ENCODE peak calls at places on chromosomes 6 and 20, in nine cellular contexts. One of them, this sample, is unnamed.

GRCh38 chr20:34538671-34539123 is 19.8 kb upstream of the MAP1LC3A start:
- DNase-seq in hepatocyte: peak
- DNase-seq in upper lobe of right lung: peak
- DNase-seq in fibroblast of lung: peak
- DNase-seq in CD4-positive, alpha-beta memory T cell: no peak
- DNase-seq in PC-3: peak
- DNase-seq in cardiac fibroblast: peak
- DNase-seq in fibroblast of mammary gland: peak
- DNase-seq in heart left ventricle: no peak
- DNase-seq in this sample: peak

GRCh38 chr6:151239603-151240035 is at the start of gene AKAP12:
- DNase-seq in cardiac fibroblast: peak
- DNase-seq in CD4-positive, alpha-beta memory T cell: no peak
- DNase-seq in fibroblast of lung: peak
- DNase-seq in PC-3: no peak
- DNase-seq in upper lobe of right lung: no peak
- DNase-seq in heart left ventricle: peak
- DNase-seq in hepatocyte: peak
- DNase-seq in fibroblast of mammary gland: peak
- DNase-seq in this sample: peak

GRCh38 chr6:159151266-159151855 is 17.8 kb upstream of the FNDC1 start:
- DNase-seq in hepatocyte: peak
- DNase-seq in upper lobe of right lung: no peak
- DNase-seq in heart left ventricle: peak
- DNase-seq in cardiac fibroblast: peak
- DNase-seq in fibroblast of lung: peak
- DNase-seq in fibroblast of mammary gland: peak
- DNase-seq in CD4-positive, alpha-beta memory T cell: no peak
- DNase-seq in PC-3: peak
- DNase-seq in this sample: peak

GRCh38 chr20:33915726-33916331 is 77.9 kb upstream of the RALY start:
- DNase-seq in heart left ventricle: peak
- DNase-seq in upper lobe of right lung: peak
- DNase-seq in fibroblast of lung: no peak
- DNase-seq in hepatocyte: peak
- DNase-seq in PC-3: peak
- DNase-seq in CD4-positive, alpha-beta memory T cell: no peak
- DNase-seq in fibroblast of mammary gland: no peak
- DNase-seq in cardiac fibroblast: peak
- DNase-seq in this sample: peak

GRCh38 chr6:141077355-141078333 is 1055.1 kb upstream of the GJE1 start:
- DNase-seq in fibroblast of mammary gland: peak
- DNase-seq in cardiac fibroblast: peak
- DNase-seq in CD4-positive, alpha-beta memory T cell: no peak
- DNase-seq in upper lobe of right lung: no peak
- DNase-seq in PC-3: peak
- DNase-seq in heart left ventricle: no peak
- DNase-seq in fibroblast of lung: no peak
- DNase-seq in hepatocyte: peak
- DNase-seq in this sample: peak

GRCh38 chr20:35776513-35777101 is 4.8 kb downstream of the PHF20 start:
- DNase-seq in cardiac fibroblast: peak
- DNase-seq in CD4-positive, alpha-beta memory T cell: no peak
- DNase-seq in upper lobe of right lung: no peak
- DNase-seq in PC-3: peak
- DNase-seq in fibroblast of mammary gland: peak
- DNase-seq in fibroblast of lung: peak
- DNase-seq in hepatocyte: peak
- DNase-seq in heart left ventricle: no peak
- DNase-seq in this sample: peak

GRCh38 chr6:5541751-5542432 is 280.6 kb downstream of the FARS2 start:
- DNase-seq in hepatocyte: peak
- DNase-seq in upper lobe of right lung: no peak
- DNase-seq in fibroblast of lung: no peak
- DNase-seq in cardiac fibroblast: peak
- DNase-seq in CD4-positive, alpha-beta memory T cell: no peak
- DNase-seq in fibroblast of mammary gland: peak
- DNase-seq in heart left ventricle: no peak
- DNase-seq in PC-3: peak
- DNase-seq in this sample: peak

GRCh38 chr20:44646641-44647274 is 4.7 kb downstream of the ADA start:
- DNase-seq in cardiac fibroblast: peak
- DNase-seq in CD4-positive, alpha-beta memory T cell: no peak
- DNase-seq in hepatocyte: no peak
- DNase-seq in fibroblast of lung: peak
- DNase-seq in fibroblast of mammary gland: peak
- DNase-seq in upper lobe of right lung: no peak
- DNase-seq in PC-3: peak
- DNase-seq in heart left ventricle: no peak
- DNase-seq in this sample: peak

GRCh38 chr6:44664716-44665115 is 277.2 kb downstream of the CDC5L start:
- DNase-seq in fibroblast of mammary gland: no peak
- DNase-seq in CD4-positive, alpha-beta memory T cell: no peak
- DNase-seq in heart left ventricle: no peak
- DNase-seq in upper lobe of right lung: no peak
- DNase-seq in fibroblast of lung: no peak
- DNase-seq in cardiac fibroblast: no peak
- DNase-seq in PC-3: no peak
- DNase-seq in hepatocyte: no peak
- DNase-seq in this sample: no peak

GRCh38 chr20:24483435-24484080 is 14.1 kb downstream of the SYNDIG1 start:
- DNase-seq in CD4-positive, alpha-beta memory T cell: peak
- DNase-seq in upper lobe of right lung: no peak
- DNase-seq in hepatocyte: no peak
- DNase-seq in fibroblast of mammary gland: no peak
- DNase-seq in heart left ventricle: no peak
- DNase-seq in fibroblast of lung: no peak
- DNase-seq in PC-3: no peak
- DNase-seq in cardiac fibroblast: no peak
- DNase-seq in this sample: no peak

GRCh38 chr6:157975456-157975855 is 6.2 kb upstream of the SYNJ2 start:
- DNase-seq in hepatocyte: no peak
- DNase-seq in heart left ventricle: no peak
- DNase-seq in fibroblast of lung: no peak
- DNase-seq in PC-3: no peak
- DNase-seq in CD4-positive, alpha-beta memory T cell: no peak
- DNase-seq in fibroblast of mammary gland: no peak
- DNase-seq in cardiac fibroblast: no peak
- DNase-seq in upper lobe of right lung: no peak
- DNase-seq in this sample: no peak

GRCh38 chr6:151330130-151330715 is 61.1 kb downstream of the ZBTB2 start:
- DNase-seq in heart left ventricle: no peak
- DNase-seq in upper lobe of right lung: no peak
- DNase-seq in fibroblast of mammary gland: peak
- DNase-seq in cardiac fibroblast: peak
- DNase-seq in fibroblast of lung: peak
- DNase-seq in PC-3: no peak
- DNase-seq in CD4-positive, alpha-beta memory T cell: no peak
- DNase-seq in hepatocyte: peak
- DNase-seq in this sample: no peak

GRCh38 chr6:121394151-121394550 is 41.3 kb upstream of the GJA1 start:
- DNase-seq in hepatocyte: no peak
- DNase-seq in PC-3: no peak
- DNase-seq in CD4-positive, alpha-beta memory T cell: no peak
- DNase-seq in heart left ventricle: no peak
- DNase-seq in fibroblast of lung: no peak
- DNase-seq in fibroblast of mammary gland: no peak
- DNase-seq in cardiac fibroblast: no peak
- DNase-seq in upper lobe of right lung: no peak
- DNase-seq in this sample: no peak

GRCh38 chr6:6909111-6909510 is 198.7 kb upstream of the RREB1 start:
- DNase-seq in cardiac fibroblast: no peak
- DNase-seq in PC-3: no peak
- DNase-seq in CD4-positive, alpha-beta memory T cell: no peak
- DNase-seq in heart left ventricle: no peak
- DNase-seq in upper lobe of right lung: no peak
- DNase-seq in fibroblast of mammary gland: no peak
- DNase-seq in fibroblast of lung: no peak
- DNase-seq in hepatocyte: no peak
- DNase-seq in this sample: no peak
- H3K4me3 ChIP-seq in cardiac fibroblast: no peak
- H3K4me3 ChIP-seq in PC-3: no peak
- H3K4me3 ChIP-seq in CD4-positive, alpha-beta memory T cell: no peak
- H3K4me3 ChIP-seq in heart left ventricle: no peak
- H3K4me3 ChIP-seq in upper lobe of right lung: no peak
- H3K4me3 ChIP-seq in fibroblast of mammary gland: no peak
- H3K4me3 ChIP-seq in fibroblast of lung: no peak
- H3K4me3 ChIP-seq in hepatocyte: no peak
- H3K4me3 ChIP-seq in this sample: no peak

DNA sequence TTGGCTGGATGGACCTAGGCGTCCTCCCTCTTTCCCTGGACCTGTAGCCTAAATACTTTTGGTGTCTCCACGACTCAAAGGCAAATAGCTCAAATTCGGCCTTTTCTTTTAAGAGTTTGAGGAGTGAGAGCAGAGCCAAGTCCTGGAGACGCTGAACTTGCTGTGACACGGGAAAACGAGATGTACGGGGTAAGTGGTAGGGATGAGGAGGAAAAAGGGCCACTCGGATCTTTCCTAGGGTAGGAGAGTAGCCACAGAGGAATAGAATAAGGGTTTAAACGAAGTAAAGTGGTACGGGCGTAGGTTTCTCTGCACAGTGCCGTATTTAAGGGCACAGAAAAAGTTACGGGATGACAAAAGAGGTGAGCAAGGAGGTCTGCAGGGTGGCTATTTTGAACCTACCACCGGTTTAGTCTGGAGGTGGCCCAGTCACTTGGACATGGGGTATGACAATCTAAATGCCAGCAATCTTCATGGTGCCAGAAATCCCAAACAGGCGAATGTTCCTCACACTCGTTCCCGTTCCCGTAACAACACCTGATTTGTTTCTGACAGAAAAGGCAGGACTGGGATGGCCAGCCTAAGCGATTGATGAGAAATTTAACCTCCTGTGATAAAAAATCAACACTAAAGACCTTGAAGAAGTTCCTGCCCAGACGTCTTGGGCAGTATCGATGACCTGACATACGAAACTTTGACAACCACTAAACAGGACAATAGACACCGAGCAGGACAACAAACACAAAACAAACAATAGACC is 149.3 kb downstream of the TRIM27 start:
- DNase-seq in hepatocyte: no peak
- DNase-seq in cardiac fibroblast: no peak
- DNase-seq in fibroblast of mammary gland: no peak
- DNase-seq in PC-3: no peak
- DNase-seq in upper lobe of right lung: no peak
- DNase-seq in fibroblast of lung: no peak
- DNase-seq in CD4-positive, alpha-beta memory T cell: no peak
- DNase-seq in heart left ventricle: no peak
- DNase-seq in this sample: no peak
- H3K4me3 ChIP-seq in hepatocyte: no peak
- H3K4me3 ChIP-seq in cardiac fibroblast: no peak
- H3K4me3 ChIP-seq in fibroblast of mammary gland: no peak
- H3K4me3 ChIP-seq in PC-3: no peak
- H3K4me3 ChIP-seq in upper lobe of right lung: no peak
- H3K4me3 ChIP-seq in fibroblast of lung: no peak
- H3K4me3 ChIP-seq in CD4-positive, alpha-beta memory T cell: no peak
- H3K4me3 ChIP-seq in heart left ventricle: no peak
- H3K4me3 ChIP-seq in this sample: no peak

GRCh38 chr20:17964073-17964472 is 4.5 kb downstream of the SNX5 start:
- DNase-seq in upper lobe of right lung: no peak
- DNase-seq in cardiac fibroblast: no peak
- DNase-seq in heart left ventricle: no peak
- DNase-seq in hepatocyte: no peak
- DNase-seq in fibroblast of lung: no peak
- DNase-seq in CD4-positive, alpha-beta memory T cell: no peak
- DNase-seq in PC-3: no peak
- DNase-seq in fibroblast of mammary gland: no peak
- DNase-seq in this sample: no peak

GRCh38 chr20:17965042-17965697 is 3.4 kb downstream of the SNX5 start:
- DNase-seq in PC-3: no peak
- DNase-seq in cardiac fibroblast: no peak
- DNase-seq in upper lobe of right lung: no peak
- DNase-seq in heart left ventricle: no peak
- DNase-seq in fibroblast of lung: peak
- DNase-seq in CD4-positive, alpha-beta memory T cell: no peak
- DNase-seq in hepatocyte: no peak
- DNase-seq in fibroblast of mammary gland: no peak
- DNase-seq in this sample: no peak

GRCh38 chr20:17961600-17961965 is 7.0 kb downstream of the SNX5 start:
- DNase-seq in fibroblast of mammary gland: peak
- DNase-seq in PC-3: no peak
- DNase-seq in CD4-positive, alpha-beta memory T cell: no peak
- DNase-seq in upper lobe of right lung: no peak
- DNase-seq in heart left ventricle: no peak
- DNase-seq in hepatocyte: no peak
- DNase-seq in cardiac fibroblast: no peak
- DNase-seq in fibroblast of lung: no peak
- DNase-seq in this sample: no peak

GRCh38 chr20:17964632-17965031 is 4.0 kb downstream of the SNX5 start:
- DNase-seq in cardiac fibroblast: no peak
- DNase-seq in CD4-positive, alpha-beta memory T cell: no peak
- DNase-seq in upper lobe of right lung: no peak
- DNase-seq in fibroblast of mammary gland: no peak
- DNase-seq in PC-3: no peak
- DNase-seq in fibroblast of lung: no peak
- DNase-seq in hepatocyte: no peak
- DNase-seq in heart left ventricle: no peak
- DNase-seq in this sample: no peak

DNA sequence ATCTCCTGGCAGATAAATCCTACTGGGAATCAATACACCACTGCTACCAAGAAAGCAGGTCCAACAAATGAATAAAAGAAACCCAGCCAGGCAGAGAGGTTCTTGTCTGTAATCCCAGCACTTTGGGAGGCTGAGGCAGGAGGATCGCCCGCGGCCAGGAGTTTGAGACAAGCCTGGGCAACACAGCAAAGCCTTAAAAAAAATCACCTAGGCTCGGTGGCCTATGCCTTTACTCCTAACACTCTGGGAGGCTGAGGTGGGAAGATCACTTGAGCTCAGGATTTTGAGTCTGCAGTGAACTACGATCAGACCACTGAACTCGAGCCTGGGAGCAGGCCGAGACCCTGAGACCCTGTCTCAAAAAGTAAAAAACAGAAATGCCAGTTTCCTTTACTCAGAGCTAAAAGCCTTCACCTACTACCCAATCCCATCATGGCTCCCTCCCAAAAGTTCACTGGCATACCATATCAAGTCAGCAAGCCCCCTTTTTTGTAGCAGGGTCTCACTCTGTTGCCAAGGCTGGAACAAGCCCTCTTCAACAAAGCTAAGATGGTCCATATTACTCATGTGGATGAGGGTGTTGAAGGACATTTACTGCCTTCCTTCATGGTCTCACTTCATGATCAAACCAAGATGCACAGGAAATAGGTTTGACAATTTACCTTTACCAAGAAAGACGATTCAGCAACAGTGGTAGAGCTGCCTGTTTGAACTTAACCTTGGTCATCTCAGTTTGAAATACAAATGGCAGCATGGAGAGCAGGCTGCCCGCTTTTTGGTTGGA is 5.3 kb downstream of the SNX5 start:
- DNase-seq in cardiac fibroblast: no peak
- DNase-seq in upper lobe of right lung: no peak
- DNase-seq in heart left ventricle: no peak
- DNase-seq in fibroblast of mammary gland: no peak
- DNase-seq in CD4-positive, alpha-beta memory T cell: no peak
- DNase-seq in hepatocyte: no peak
- DNase-seq in fibroblast of lung: no peak
- DNase-seq in PC-3: no peak
- DNase-seq in this sample: no peak
- H3K4me3 ChIP-seq in cardiac fibroblast: no peak
- H3K4me3 ChIP-seq in upper lobe of right lung: no peak
- H3K4me3 ChIP-seq in heart left ventricle: no peak
- H3K4me3 ChIP-seq in fibroblast of mammary gland: no peak
- H3K4me3 ChIP-seq in CD4-positive, alpha-beta memory T cell: no peak
- H3K4me3 ChIP-seq in hepatocyte: no peak
- H3K4me3 ChIP-seq in fibroblast of lung: no peak
- H3K4me3 ChIP-seq in PC-3: no peak
- H3K4me3 ChIP-seq in this sample: no peak

GRCh38 chr20:62875419-62876355 is 14.1 kb upstream of the TCFL5 start:
- DNase-seq in fibroblast of mammary gland: peak
- DNase-seq in heart left ventricle: peak
- DNase-seq in upper lobe of right lung: no peak
- DNase-seq in fibroblast of lung: peak
- DNase-seq in CD4-positive, alpha-beta memory T cell: no peak
- DNase-seq in cardiac fibroblast: peak
- DNase-seq in PC-3: peak
- DNase-seq in hepatocyte: peak
- DNase-seq in this sample: peak
- H3K4me3 ChIP-seq in fibroblast of mammary gland: peak
- H3K4me3 ChIP-seq in heart left ventricle: no peak
- H3K4me3 ChIP-seq in upper lobe of right lung: peak
- H3K4me3 ChIP-seq in fibroblast of lung: no peak
- H3K4me3 ChIP-seq in CD4-positive, alpha-beta memory T cell: no peak
- H3K4me3 ChIP-seq in cardiac fibroblast: peak
- H3K4me3 ChIP-seq in PC-3: no peak
- H3K4me3 ChIP-seq in hepatocyte: no peak
- H3K4me3 ChIP-seq in this sample: no peak

This sample was measured in epithelial cell of esophagus.